ENCODE peak calls at places on chromosomes 5 and 9, in six cellular contexts. T is heart left ventricle; G is naive thymus-derived CD4-positive, alpha-beta T cell; S is heart right ventricle; B is AG04450; E is IMR-90. O is an unnamed sample.
A peak's percentile ranks its signal among the peaks of the same experiment; 100 is the strongest.

GRCh38 chr9:84953797-84954695 is 284.5 kb downstream of the NTRK2 start:
- DNase-seq in G (no peak), S (peak; percentile 78), B (no peak), E (peak; percentile 1), T (peak; percentile 76), O (peak; percentile 51)

GRCh38 chr9:136400038-136400834 is at the start of gene SNAPC4:
- DNase-seq in S (peak; percentile 77), B (peak; percentile 34), T (peak; percentile 87), E (peak; percentile 78), G (peak; percentile 77), O (peak; percentile 86)

GRCh38 chr9:70491798-70492736 is 77.6 kb upstream of the KLF9 start:
- DNase-seq in E (no peak), S (no peak), T (no peak), G (no peak), B (no peak), O (peak; percentile 71)

GRCh38 chr5:180289433-180289832 is 2.5 kb downstream of the MAPK9 start:
- DNase-seq in S (no peak), E (no peak), G (no peak), T (no peak), B (no peak), O (no peak)

GRCh38 chr9:95012035-95012708 is 285.7 kb downstream of the AOPEP start:
- DNase-seq in B (no peak), S (no peak), G (no peak), T (no peak), E (no peak), O (no peak)

GRCh38 chr5:94431696-94432095 is 186.7 kb downstream of the KIAA0825 start:
- DNase-seq in T (no peak), G (no peak), E (no peak), S (no peak), B (no peak), O (no peak)

GRCh38 chr5:31193591-31194457 is at the start of gene CDH6:
- DNase-seq in G (no peak), S (peak; percentile 4), T (peak; percentile 32), E (peak; percentile 75), B (peak; percentile 26), O (peak; percentile 35)

GRCh38 chr5:57741326-57741725 is 258.7 kb upstream of the ACTBL2 start:
- DNase-seq in S (no peak), G (no peak), T (no peak), B (no peak), E (no peak), O (no peak)

GRCh38 chr5:67315082-67315801 is 118.6 kb upstream of the CD180 start:
- DNase-seq in E (peak; percentile 59), G (no peak), T (no peak), S (no peak), B (no peak), O (peak; percentile 72)

GRCh38 chr9:76985581-76985980 is 33.9 kb upstream of the FOXB2 start:
- DNase-seq in T (no peak), B (no peak), G (no peak), S (no peak), E (no peak), O (no peak)

GRCh38 chr5:91235194-91235793 is 147.8 kb downstream of the ARRDC3 start:
- DNase-seq in G (no peak), B (no peak), E (no peak), S (no peak), T (no peak), O (no peak)

GRCh38 chr5:175357995-175358394 is 86.0 kb downstream of the DRD1 start:
- DNase-seq in G (no peak), T (no peak), S (no peak), B (no peak), E (no peak), O (no peak)

GRCh38 chr9:136093331-136093986 is 1.6 kb downstream of the NACC2 start:
- DNase-seq in T (peak; percentile 69), B (no peak), E (no peak), G (no peak), S (no peak), O (no peak)

GRCh38 chr9:19481471-19481870 is 72.7 kb downstream of the ACER2 start:
- DNase-seq in S (peak; percentile 43), T (peak; percentile 66), B (no peak), G (no peak), E (no peak), O (peak; percentile 23)

GRCh38 chr9:104872959-104873850 is 54.8 kb downstream of the ABCA1 start:
- DNase-seq in B (peak; percentile 68), T (peak; percentile 55), S (peak; percentile 21), G (no peak), E (peak; percentile 97), O (peak; percentile 89)

GRCh38 chr9:29816954-29817703 is 2243.8 kb upstream of the C9orf72 start:
- DNase-seq in E (no peak), T (no peak), G (no peak), B (no peak), S (no peak), O (no peak)

GRCh38 chr5:60740322-60740721 is 40.4 kb upstream of the DEPDC1B start:
- DNase-seq in S (no peak), E (no peak), T (no peak), G (no peak), B (no peak), O (no peak)

GRCh38 chr5:67182406-67182805 is 14.2 kb downstream of the CD180 start:
- DNase-seq in G (no peak), T (peak; percentile 75), B (peak; percentile 64), E (peak; percentile 89), S (peak; percentile 66), O (peak; percentile 82)

GRCh38 chr5:57117601-57118000 is 56.3 kb upstream of the GPBP1 start:
- DNase-seq in B (no peak), T (no peak), G (peak; percentile 13), S (no peak), E (no peak), O (no peak)

GRCh38 chr5:56190500-56190899 is 42.6 kb downstream of the ANKRD55 start:
- DNase-seq in T (peak; percentile 43), G (peak; percentile 23), S (peak; percentile 52), E (peak; percentile 80), B (no peak), O (peak; percentile 94)

GRCh38 chr5:151245820-151246219 is 7.2 kb upstream of the GM2A start:
- DNase-seq in E (no peak), S (no peak), T (no peak), B (no peak), G (no peak), O (no peak)

GRCh38 chr5:151243127-151243526 is 9.9 kb upstream of the GM2A start:
- DNase-seq in T (no peak), B (no peak), G (no peak), S (no peak), E (no peak), O (no peak)

GRCh38 chr5:151243564-151243963 is 9.4 kb upstream of the GM2A start:
- DNase-seq in E (no peak), B (no peak), T (no peak), G (no peak), S (no peak), O (no peak)

GRCh38 chr5:151240891-151241290 is 12.1 kb upstream of the GM2A start:
- DNase-seq in E (no peak), B (no peak), T (no peak), G (no peak), S (no peak), O (no peak)

DNA sequence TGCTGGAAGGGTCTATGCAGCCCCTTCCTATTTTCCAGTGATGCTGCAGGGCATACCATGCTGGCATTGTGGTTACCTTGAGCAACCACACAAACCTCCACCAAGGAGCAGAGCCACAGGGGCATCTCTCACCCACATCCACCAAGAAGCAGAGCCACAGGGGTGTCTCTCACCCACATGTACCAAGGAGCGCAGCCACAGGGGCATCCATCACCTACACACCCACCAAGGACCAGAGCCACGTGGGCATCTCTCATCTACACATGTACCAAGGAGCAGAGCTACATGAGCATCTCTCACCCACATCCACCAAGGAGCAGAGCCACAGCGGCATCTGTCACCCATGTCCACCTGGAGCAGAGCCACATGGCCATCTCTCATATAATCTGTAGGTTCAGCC is 8.8 kb upstream of the GM2A start:
- DNase-seq in S (no peak), B (no peak), E (no peak), G (no peak), T (no peak), O (no peak)
- H3K4me3 ChIP-seq in S (no peak overlapping the region), B (no peak overlapping the region), E (no peak overlapping the region), G (no peak overlapping the region), T (no peak overlapping the region), O (no peak overlapping the region)

GRCh38 chr9:98521141-98521540 is 187.6 kb downstream of the GABBR2 start:
- DNase-seq in G (no peak), B (no peak), S (no peak), T (no peak), E (peak; percentile 92), O (peak; percentile 79)

GRCh38 chr9:98518556-98518955 is 190.2 kb downstream of the GABBR2 start:
- DNase-seq in S (no peak), G (no peak), T (no peak), B (no peak), E (no peak), O (no peak)

GRCh38 chr9:98520221-98520920 is 188.4 kb downstream of the GABBR2 start:
- DNase-seq in G (no peak), S (no peak), T (no peak), E (peak; percentile 86), B (no peak), O (peak; percentile 22)

GRCh38 chr9:98517710-98518109 is 191.0 kb downstream of the GABBR2 start:
- DNase-seq in E (no peak), G (no peak), S (no peak), B (no peak), T (no peak), O (no peak)

GRCh38 chr9:98519641-98520040 is 189.1 kb downstream of the GABBR2 start:
- DNase-seq in E (no peak), G (no peak), B (no peak), T (no peak), S (no peak), O (no peak)
- H3K4me3 ChIP-seq in E (no peak overlapping the region), G (no peak overlapping the region), B (no peak overlapping the region), T (no peak overlapping the region), S (no peak overlapping the region), O (no peak overlapping the region)

DNA sequence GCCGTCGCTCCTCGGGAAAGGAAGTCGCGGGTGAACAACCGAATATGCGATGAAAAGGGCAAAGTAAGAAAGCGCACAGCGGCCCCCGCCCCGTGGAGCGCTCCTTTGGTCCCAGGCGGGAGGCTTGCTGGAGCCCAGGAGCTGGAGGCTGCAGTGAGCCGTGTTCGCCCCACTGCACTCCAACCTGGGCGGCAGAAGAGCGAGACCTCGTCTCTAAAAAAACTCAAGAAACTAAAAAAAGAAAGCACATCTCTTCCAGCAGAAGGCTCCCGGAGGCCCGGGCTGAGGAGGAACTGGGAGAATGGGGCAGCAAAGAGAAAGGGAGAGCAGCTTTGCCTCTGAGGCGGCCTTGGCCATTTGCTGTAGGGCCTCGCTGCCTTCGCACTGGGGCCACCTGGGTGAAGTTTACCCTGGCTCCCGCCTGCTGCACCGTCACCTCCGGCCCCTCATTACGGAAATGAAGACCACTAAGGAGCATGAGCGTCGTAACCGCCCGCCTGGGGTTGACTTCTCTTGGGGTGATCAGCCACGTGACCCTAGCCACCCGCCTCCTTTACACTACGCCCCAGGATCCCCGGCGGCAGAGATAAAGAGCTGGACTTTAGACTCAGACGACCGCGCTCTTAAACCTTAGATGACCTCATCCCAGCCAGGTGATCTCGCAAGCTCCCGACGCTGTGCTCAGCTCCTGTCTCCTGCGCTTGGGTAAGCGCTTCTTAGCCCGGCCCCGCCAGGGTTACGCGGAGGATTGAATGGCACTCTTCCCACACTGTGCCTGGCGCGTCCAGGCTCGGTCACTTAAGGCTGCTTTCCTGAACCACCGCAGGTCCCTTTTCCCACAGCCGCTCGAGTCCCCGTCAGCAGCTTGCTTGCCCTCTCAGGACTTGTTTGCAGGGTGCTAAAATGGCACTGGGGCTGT is 108.1 kb upstream of the LARP1 start:
- DNase-seq in S (peak; percentile 22), E (peak; percentile 12), T (peak; percentile 42), B (no peak), G (no peak), O (peak; percentile 33)
- H3K4me3 ChIP-seq in S (peak overlapping the region; percentile 54), E (no peak overlapping the region), T (peak overlapping the region; percentile 54), B (peak overlapping the region; percentile 39), G (peak overlapping the region; percentile 54), O (peak overlapping the region; percentile 12)

GRCh38 chr5:135040331-135041144 is 6.5 kb upstream of the PITX1 start:
- DNase-seq in B (no peak), S (no peak), T (no peak), E (no peak), G (no peak), O (no peak)
- H3K4me3 ChIP-seq in B (no peak overlapping the region), S (no peak overlapping the region), T (no peak overlapping the region), E (no peak overlapping the region), G (no peak overlapping the region), O (no peak overlapping the region)